ENCODE peak calls at places on chromosomes 13 and 19, in seven cellular contexts. One of them, this sample, is unnamed. For H3K4me1, the result is how much of the 10 kb centered on the place peaks cover.

GRCh38 chr13:21767032-21767431 is 96.2 kb downstream of the FGF9 start:
- DNase-seq in kidney: no peak
- DNase-seq in adrenal gland: no peak
- DNase-seq in fibroblast of lung: no peak
- DNase-seq in pancreas: no peak
- DNase-seq in heart right ventricle: no peak
- DNase-seq in RWPE2: no peak
- DNase-seq in this sample: no peak

GRCh38 chr19:38849746-38850230 is at the start of gene HNRNPL:
- DNase-seq in fibroblast of lung: no peak
- DNase-seq in pancreas: no peak
- DNase-seq in kidney: peak
- DNase-seq in adrenal gland: peak
- DNase-seq in heart right ventricle: peak
- DNase-seq in RWPE2: no peak
- DNase-seq in this sample: no peak

GRCh38 chr19:2613507-2614295 is 88.8 kb downstream of the GNG7 start:
- DNase-seq in adrenal gland: no peak
- DNase-seq in pancreas: no peak
- DNase-seq in kidney: peak
- DNase-seq in heart right ventricle: peak
- DNase-seq in fibroblast of lung: peak
- DNase-seq in RWPE2: no peak
- DNase-seq in this sample: no peak

GRCh38 chr13:30026093-30026492 is 175.7 kb upstream of the UBL3 start:
- DNase-seq in kidney: no peak
- DNase-seq in RWPE2: no peak
- DNase-seq in pancreas: no peak
- DNase-seq in fibroblast of lung: peak
- DNase-seq in heart right ventricle: no peak
- DNase-seq in adrenal gland: no peak
- DNase-seq in this sample: no peak

GRCh38 chr19:20321139-20321656 is 154.2 kb downstream of the ZNF486 start:
- DNase-seq in fibroblast of lung: no peak
- DNase-seq in RWPE2: no peak
- DNase-seq in adrenal gland: no peak
- DNase-seq in pancreas: peak
- DNase-seq in heart right ventricle: no peak
- DNase-seq in kidney: no peak
- DNase-seq in this sample: no peak

GRCh38 chr13:37134411-37135041 is 29.1 kb upstream of the CSNK1A1L start:
- DNase-seq in pancreas: no peak
- DNase-seq in fibroblast of lung: peak
- DNase-seq in kidney: no peak
- DNase-seq in RWPE2: no peak
- DNase-seq in adrenal gland: no peak
- DNase-seq in heart right ventricle: no peak
- DNase-seq in this sample: no peak

GRCh38 chr19:40005670-40006272 is 8.9 kb downstream of the ZNF546 start:
- DNase-seq in pancreas: no peak
- DNase-seq in kidney: no peak
- DNase-seq in adrenal gland: no peak
- DNase-seq in fibroblast of lung: peak
- DNase-seq in heart right ventricle: no peak
- DNase-seq in RWPE2: no peak
- DNase-seq in this sample: no peak

GRCh38 chr13:46633416-46633815 is 80.4 kb downstream of the LRCH1 start:
- DNase-seq in RWPE2: no peak
- DNase-seq in fibroblast of lung: peak
- DNase-seq in heart right ventricle: no peak
- DNase-seq in adrenal gland: no peak
- DNase-seq in pancreas: no peak
- DNase-seq in kidney: no peak
- DNase-seq in this sample: no peak

GRCh38 chr19:30653646-30654386 is 281.6 kb downstream of the ZNF536 start:
- DNase-seq in heart right ventricle: no peak
- DNase-seq in kidney: no peak
- DNase-seq in adrenal gland: no peak
- DNase-seq in RWPE2: no peak
- DNase-seq in pancreas: peak
- DNase-seq in fibroblast of lung: no peak
- DNase-seq in this sample: peak

GRCh38 chr13:72804301-72804700 is 22.4 kb downstream of the PIBF1 start:
- DNase-seq in pancreas: no peak
- DNase-seq in RWPE2: no peak
- DNase-seq in adrenal gland: no peak
- DNase-seq in fibroblast of lung: no peak
- DNase-seq in kidney: no peak
- DNase-seq in heart right ventricle: no peak
- DNase-seq in this sample: no peak

GRCh38 chr19:50568321-50569022 is at the start of gene LRRC4B:
- DNase-seq in fibroblast of lung: no peak
- DNase-seq in kidney: no peak
- DNase-seq in adrenal gland: no peak
- DNase-seq in RWPE2: no peak
- DNase-seq in heart right ventricle: no peak
- DNase-seq in pancreas: no peak
- DNase-seq in this sample: no peak

GRCh38 chr19:14449321-14449720 is 16.2 kb downstream of the PKN1 start:
- DNase-seq in RWPE2: no peak
- DNase-seq in heart right ventricle: no peak
- DNase-seq in fibroblast of lung: no peak
- DNase-seq in pancreas: no peak
- DNase-seq in kidney: no peak
- DNase-seq in adrenal gland: no peak
- DNase-seq in this sample: no peak

GRCh38 chr19:38452430-38453366 is 19.2 kb downstream of the RYR1 start:
- DNase-seq in fibroblast of lung: no peak
- DNase-seq in pancreas: no peak
- DNase-seq in heart right ventricle: no peak
- DNase-seq in adrenal gland: no peak
- DNase-seq in RWPE2: no peak
- DNase-seq in kidney: no peak
- DNase-seq in this sample: no peak

GRCh38 chr19:40592170-40592569 is 9.0 kb upstream of the LTBP4 start:
- DNase-seq in kidney: no peak
- DNase-seq in adrenal gland: no peak
- DNase-seq in heart right ventricle: no peak
- DNase-seq in pancreas: no peak
- DNase-seq in RWPE2: no peak
- DNase-seq in fibroblast of lung: peak
- DNase-seq in this sample: no peak

GRCh38 chr19:12669272-12670158 is 2.9 kb downstream of the WDR83 start:
- DNase-seq in heart right ventricle: peak
- DNase-seq in RWPE2: no peak
- DNase-seq in kidney: peak
- DNase-seq in pancreas: peak
- DNase-seq in fibroblast of lung: peak
- DNase-seq in adrenal gland: peak
- DNase-seq in this sample: no peak

GRCh38 chr13:97001641-97002040 is 7.4 kb upstream of the OXGR1 start:
- DNase-seq in adrenal gland: no peak
- DNase-seq in RWPE2: no peak
- DNase-seq in fibroblast of lung: no peak
- DNase-seq in heart right ventricle: no peak
- DNase-seq in pancreas: no peak
- DNase-seq in kidney: no peak
- DNase-seq in this sample: no peak

GRCh38 chr13:114161644-114162532 is 17.2 kb upstream of the CFAP97D2 start:
- DNase-seq in adrenal gland: no peak
- DNase-seq in pancreas: no peak
- DNase-seq in kidney: peak
- DNase-seq in heart right ventricle: no peak
- DNase-seq in fibroblast of lung: peak
- DNase-seq in RWPE2: peak
- DNase-seq in this sample: no peak

GRCh38 chr13:30874561-30874960 is 31.5 kb upstream of the MEDAG start:
- DNase-seq in heart right ventricle: no peak
- DNase-seq in fibroblast of lung: no peak
- DNase-seq in pancreas: no peak
- DNase-seq in RWPE2: no peak
- DNase-seq in kidney: no peak
- DNase-seq in adrenal gland: no peak
- DNase-seq in this sample: no peak

GRCh38 chr13:28830580-28830979 is 10.4 kb downstream of the MTUS2 start:
- DNase-seq in adrenal gland: no peak
- DNase-seq in RWPE2: no peak
- DNase-seq in fibroblast of lung: no peak
- DNase-seq in pancreas: no peak
- DNase-seq in kidney: no peak
- DNase-seq in heart right ventricle: no peak
- DNase-seq in this sample: no peak

GRCh38 chr19:52689804-52690394 is 44.9 kb downstream of the ZNF611 start:
- DNase-seq in kidney: peak
- DNase-seq in RWPE2: peak
- DNase-seq in adrenal gland: peak
- DNase-seq in heart right ventricle: peak
- DNase-seq in fibroblast of lung: no peak
- DNase-seq in pancreas: peak
- DNase-seq in this sample: no peak

GRCh38 chr19:43422689-43423066 is 8.0 kb downstream of the TEX101 start:
- DNase-seq in pancreas: no peak
- DNase-seq in kidney: no peak
- DNase-seq in adrenal gland: no peak
- DNase-seq in fibroblast of lung: no peak
- DNase-seq in RWPE2: no peak
- DNase-seq in heart right ventricle: no peak
- DNase-seq in this sample: no peak

GRCh38 chr13:46831588-46832194 is 34.7 kb upstream of the ESD start:
- DNase-seq in heart right ventricle: no peak
- DNase-seq in fibroblast of lung: peak
- DNase-seq in pancreas: no peak
- DNase-seq in RWPE2: no peak
- DNase-seq in adrenal gland: peak
- DNase-seq in kidney: no peak
- DNase-seq in this sample: no peak

GRCh38 chr13:47334173-47334572 is 437.3 kb upstream of the HTR2A start:
- DNase-seq in pancreas: no peak
- DNase-seq in adrenal gland: no peak
- DNase-seq in RWPE2: no peak
- DNase-seq in kidney: no peak
- DNase-seq in heart right ventricle: no peak
- DNase-seq in fibroblast of lung: peak
- DNase-seq in this sample: no peak

GRCh38 chr19:33481863-33482262 is 39.7 kb downstream of the PEPD start:
- DNase-seq in kidney: no peak
- DNase-seq in pancreas: no peak
- DNase-seq in heart right ventricle: no peak
- DNase-seq in fibroblast of lung: no peak
- DNase-seq in adrenal gland: no peak
- DNase-seq in RWPE2: no peak
- DNase-seq in this sample: no peak

GRCh38 chr19:48398329-48399235 is 5.1 kb downstream of the GRIN2D start:
- DNase-seq in RWPE2: peak
- DNase-seq in kidney: peak
- DNase-seq in pancreas: peak
- DNase-seq in heart right ventricle: peak
- DNase-seq in fibroblast of lung: peak
- DNase-seq in adrenal gland: peak
- DNase-seq in this sample: no peak

GRCh38 chr13:43763143-43763759 is 23.5 kb downstream of the ENOX1 start:
- DNase-seq in RWPE2: no peak
- DNase-seq in adrenal gland: no peak
- DNase-seq in heart right ventricle: no peak
- DNase-seq in fibroblast of lung: no peak
- DNase-seq in kidney: no peak
- DNase-seq in pancreas: no peak
- DNase-seq in this sample: no peak

GRCh38 chr13:43767351-43767901 is 19.3 kb downstream of the ENOX1 start:
- DNase-seq in RWPE2: no peak
- DNase-seq in kidney: no peak
- DNase-seq in adrenal gland: no peak
- DNase-seq in pancreas: no peak
- DNase-seq in fibroblast of lung: no peak
- DNase-seq in heart right ventricle: peak
- DNase-seq in this sample: no peak

GRCh38 chr13:43764349-43764748 is 22.4 kb downstream of the ENOX1 start:
- DNase-seq in adrenal gland: no peak
- DNase-seq in heart right ventricle: no peak
- DNase-seq in pancreas: no peak
- DNase-seq in RWPE2: no peak
- DNase-seq in fibroblast of lung: no peak
- DNase-seq in kidney: no peak
- DNase-seq in this sample: no peak

GRCh38 chr13:43769552-43769951 is 17.2 kb downstream of the ENOX1 start:
- DNase-seq in RWPE2: no peak
- DNase-seq in fibroblast of lung: no peak
- DNase-seq in kidney: no peak
- DNase-seq in pancreas: no peak
- DNase-seq in adrenal gland: no peak
- DNase-seq in heart right ventricle: no peak
- DNase-seq in this sample: no peak

DNA sequence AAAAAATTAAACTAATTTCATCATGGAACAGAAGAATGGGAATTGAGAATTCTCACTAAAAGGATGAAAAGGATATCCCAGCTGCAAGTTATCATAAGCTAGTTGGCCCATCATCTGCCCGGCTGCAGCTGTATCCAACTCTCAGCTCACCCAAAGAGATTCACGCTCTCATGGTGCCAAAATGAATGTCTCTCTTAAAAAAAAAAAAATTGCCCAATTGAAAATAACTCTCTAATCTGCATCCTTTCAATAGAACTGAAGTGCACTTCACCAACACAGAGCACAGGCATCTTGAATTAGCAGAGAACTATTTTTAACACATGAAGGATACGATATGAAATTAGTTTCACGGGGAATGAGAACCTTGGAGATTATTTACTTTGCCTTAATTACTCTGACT is 20.0 kb downstream of the ENOX1 start:
- DNase-seq in heart right ventricle: peak
- DNase-seq in adrenal gland: no peak
- DNase-seq in pancreas: no peak
- DNase-seq in fibroblast of lung: no peak
- DNase-seq in RWPE2: no peak
- DNase-seq in kidney: no peak
- DNase-seq in this sample: no peak
- H3K4me1 ChIP-seq in heart right ventricle: under half
- H3K4me1 ChIP-seq in adrenal gland: under half
- H3K4me1 ChIP-seq in pancreas: under half
- H3K4me1 ChIP-seq in fibroblast of lung: under half
- H3K4me1 ChIP-seq in RWPE2: under half
- H3K4me1 ChIP-seq in kidney: under half
- H3K4me1 ChIP-seq in this sample: under half

GRCh38 chr13:95698047-95698749 is 21.3 kb downstream of the DNAJC3 start:
- DNase-seq in fibroblast of lung: no peak
- DNase-seq in kidney: no peak
- DNase-seq in pancreas: no peak
- DNase-seq in adrenal gland: no peak
- DNase-seq in heart right ventricle: no peak
- DNase-seq in RWPE2: no peak
- DNase-seq in this sample: no peak
- TF ChIP-seq CTCF in fibroblast of lung: no peak
- TF ChIP-seq CTCF in kidney: no peak
- TF ChIP-seq CTCF in pancreas: no peak
- TF ChIP-seq CTCF in adrenal gland: no peak
- TF ChIP-seq CTCF in heart right ventricle: no peak
- TF ChIP-seq CTCF in RWPE2: no peak
- TF ChIP-seq CTCF in this sample: no peak

GRCh38 chr13:70894258-70894657 is 786.0 kb upstream of the KLHL1 start:
- DNase-seq in RWPE2: no peak
- DNase-seq in kidney: no peak
- DNase-seq in adrenal gland: no peak
- DNase-seq in pancreas: no peak
- DNase-seq in heart right ventricle: no peak
- DNase-seq in fibroblast of lung: no peak
- DNase-seq in this sample: no peak
- H3K4me1 ChIP-seq in RWPE2: under half
- H3K4me1 ChIP-seq in kidney: under half
- H3K4me1 ChIP-seq in adrenal gland: under half
- H3K4me1 ChIP-seq in pancreas: under half
- H3K4me1 ChIP-seq in heart right ventricle: under half
- H3K4me1 ChIP-seq in fibroblast of lung: under half
- H3K4me1 ChIP-seq in this sample: under half

GRCh38 chr13:44693156-44693826 is 117.2 kb upstream of the TSC22D1 start:
- DNase-seq in RWPE2: no peak
- DNase-seq in fibroblast of lung: no peak
- DNase-seq in kidney: no peak
- DNase-seq in pancreas: no peak
- DNase-seq in adrenal gland: no peak
- DNase-seq in heart right ventricle: no peak
- DNase-seq in this sample: no peak
- TF ChIP-seq CTCF in RWPE2: no peak
- TF ChIP-seq CTCF in fibroblast of lung: no peak
- TF ChIP-seq CTCF in kidney: no peak
- TF ChIP-seq CTCF in pancreas: no peak
- TF ChIP-seq CTCF in adrenal gland: no peak
- TF ChIP-seq CTCF in heart right ventricle: no peak
- TF ChIP-seq CTCF in this sample: no peak